ENCODE peak calls at places on chromosomes 11 and 22, in four cellular contexts. L, Z, A and I are unnamed samples.

GRCh38 chr11:44595964-44596381 is 30.5 kb downstream of the CD82 start:
- DNase-seq in L (no peak), Z (no peak), A (no peak), I (no peak)

GRCh38 chr22:49995413-49996191 is 17.0 kb downstream of the IL17REL start:
- DNase-seq in A (no peak), Z (no peak), L (no peak), I (no peak)

GRCh38 chr11:107697291-107697690 is 14.6 kb downstream of the SLN start:
- DNase-seq in L (no peak), A (no peak), Z (no peak), I (no peak)

GRCh38 chr11:47558695-47559094 is 5.8 kb upstream of the CELF1 start:
- DNase-seq in L (no peak), A (no peak), Z (no peak), I (no peak)

GRCh38 chr11:119696378-119697157 is 32.4 kb downstream of the NECTIN1 start:
- DNase-seq in A (no peak), Z (no peak), L (no peak), I (no peak)

GRCh38 chr11:10201343-10201742 is 92.7 kb downstream of the SBF2 start:
- DNase-seq in A (no peak), L (no peak), Z (no peak), I (no peak)

GRCh38 chr11:121329786-121330395 is 37.3 kb downstream of the SC5D start:
- DNase-seq in L (peak), Z (no peak), A (no peak), I (no peak)

GRCh38 chr11:107916671-107917241 is 11.5 kb upstream of the RAB39A start:
- DNase-seq in Z (no peak), A (no peak), L (peak), I (no peak)

GRCh38 chr22:44025171-44026065 is 1.3 kb downstream of the PARVB start:
- DNase-seq in L (no peak), A (peak), Z (no peak), I (no peak)

GRCh38 chr22:36286096-36286957 is 33.4 kb downstream of the APOL1 start:
- DNase-seq in A (no peak), L (peak), Z (peak), I (peak)

GRCh38 chr11:87453531-87454089 is 415.9 kb downstream of the TMEM135 start:
- DNase-seq in L (no peak), A (no peak), Z (no peak), I (no peak)

GRCh38 chr11:19646921-19647320 is 65.7 kb upstream of the NAV2 start:
- DNase-seq in L (no peak), A (no peak), Z (no peak), I (no peak)

GRCh38 chr22:46622081-46622521 is 1.9 kb downstream of the GRAMD4 start:
- DNase-seq in L (no peak), Z (peak), A (no peak), I (no peak)

GRCh38 chr11:134654161-134654915 is 242.3 kb upstream of the B3GAT1 start:
- DNase-seq in Z (peak), L (no peak), A (no peak), I (no peak)

GRCh38 chr22:20495861-20496681 is 476 bp upstream of the KLHL22 start:
- DNase-seq in Z (peak), A (peak), L (peak), I (peak)
- TF ChIP-seq SUZ12 in Z (no peak), A (no peak), L (no peak), I (no peak)

GRCh38 chr22:26168199-26168915 is 905 bp upstream of the SEZ6L start:
- DNase-seq in A (no peak), Z (peak), L (no peak), I (no peak)

GRCh38 chr22:26159886-26160285 is 9.4 kb upstream of the SEZ6L start:
- DNase-seq in L (no peak), Z (no peak), A (no peak), I (no peak)

GRCh38 chr22:26162961-26163360 is 6.3 kb upstream of the SEZ6L start:
- DNase-seq in L (no peak), A (no peak), Z (no peak), I (no peak)

GRCh38 chr22:26161746-26162145 is 7.5 kb upstream of the SEZ6L start:
- DNase-seq in L (no peak), Z (no peak), A (no peak), I (no peak)

GRCh38 chr22:26164174-26164573 is 5.1 kb upstream of the SEZ6L start:
- DNase-seq in L (no peak), A (no peak), Z (no peak), I (no peak)
- TF ChIP-seq YY1 in L (no peak), A (no peak), Z (no peak), I (no peak)

DNA sequence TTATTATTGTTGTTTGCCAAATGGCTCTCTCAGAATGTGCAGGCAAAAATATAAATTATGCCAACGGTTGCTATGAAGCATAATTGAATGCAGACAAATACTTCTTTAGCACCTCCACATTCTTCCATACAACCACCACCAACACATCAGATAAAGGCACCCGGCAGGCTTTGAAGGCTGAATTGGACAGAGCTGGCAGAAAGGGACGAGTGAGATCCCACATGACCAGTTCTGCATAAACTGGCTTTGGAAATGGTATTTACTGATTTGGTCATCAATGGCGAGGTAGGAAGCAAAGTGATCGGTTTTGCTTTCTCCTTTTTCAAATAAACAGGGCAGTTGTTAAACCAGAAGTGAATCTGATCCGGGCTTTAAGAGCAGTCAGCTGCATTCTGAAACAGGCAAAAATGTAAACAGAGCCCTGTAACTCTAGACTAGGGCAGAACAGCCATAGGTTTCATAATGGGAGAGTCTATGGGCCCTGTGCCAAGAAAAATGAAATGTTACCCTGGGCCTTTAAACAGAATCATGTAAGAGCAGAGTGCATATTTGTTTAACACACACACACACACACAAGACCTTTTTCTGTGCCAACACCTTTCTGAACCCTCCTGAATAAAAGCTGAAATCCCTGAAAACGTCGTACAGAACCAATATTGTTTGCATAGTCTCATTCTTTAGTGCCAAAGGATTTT is 97.7 kb downstream of the MPPED2 start:
- DNase-seq in Z (no peak), A (no peak), L (peak), I (no peak)
- TF ChIP-seq ZNF274 in Z (no peak), A (no peak), L (no peak), I (no peak)

GRCh38 chr22:37623075-37624016 is 14.7 kb downstream of the GGA1 start:
- DNase-seq in Z (peak), L (peak), A (no peak), I (no peak)
- TF ChIP-seq SUZ12 in Z (no peak), L (no peak), A (no peak), I (no peak)

GRCh38 chr22:41684194-41684593 is 4.5 kb downstream of the SNU13 start:
- DNase-seq in Z (no peak), L (no peak), A (no peak), I (no peak)

GRCh38 chr22:41682033-41682807 is 6.4 kb downstream of the SNU13 start:
- DNase-seq in A (peak), L (peak), Z (peak), I (no peak)

GRCh38 chr22:41681616-41682015 is 7.1 kb downstream of the SNU13 start:
- DNase-seq in Z (no peak), L (no peak), A (no peak), I (no peak)

GRCh38 chr22:41683052-41683451 is 5.6 kb downstream of the SNU13 start:
- DNase-seq in A (no peak), L (no peak), Z (no peak), I (no peak)

DNA sequence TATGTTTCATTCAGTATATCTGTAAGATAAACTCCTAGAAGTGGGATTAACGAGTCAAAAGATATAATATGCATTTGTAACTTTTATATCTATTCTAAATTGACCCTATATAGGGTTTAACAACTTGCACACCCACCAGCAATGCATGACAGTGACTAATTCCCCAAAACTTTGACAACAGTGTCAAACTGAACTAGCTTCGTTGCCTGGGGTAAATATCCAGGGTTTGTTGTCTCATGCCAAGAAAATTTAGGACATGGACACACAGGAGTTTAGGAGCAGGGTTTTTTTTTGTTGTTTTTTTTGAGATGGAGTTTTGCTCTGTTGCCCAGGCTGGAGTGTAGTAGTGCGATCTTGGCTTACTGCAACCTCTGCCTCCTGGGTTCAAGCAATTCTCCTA is 5.1 kb downstream of the SNU13 start:
- DNase-seq in A (no peak), Z (no peak), L (no peak), I (no peak)
- TF ChIP-seq YY1 in A (no peak), Z (no peak), L (no peak), I (no peak)

GRCh38 chr11:28535677-28536076 is 427.5 kb downstream of the METTL15 start:
- DNase-seq in Z (no peak), A (no peak), L (no peak), I (no peak)
- TF ChIP-seq ZNF274 in Z (no peak), A (no peak), L (no peak), I (no peak)